ENCODE peak calls at places on chromosomes 4 and X, in six cellular contexts. One of them, this sample, is unnamed.

GRCh38 chrX:7228226-7228625 is 80.3 kb upstream of the PUDP start:
- DNase-seq in mesenchymal stem cell: no peak
- DNase-seq in neuronal stem cell: no peak
- DNase-seq in IMR-90: no peak
- DNase-seq in mesendoderm: no peak
- DNase-seq in H1: no peak
- DNase-seq in this sample: no peak

GRCh38 chr4:179196511-179196910 is 1754.3 kb upstream of the AGA start:
- DNase-seq in H1: no peak
- DNase-seq in mesenchymal stem cell: peak; percentile 22
- DNase-seq in mesendoderm: peak; percentile 70
- DNase-seq in IMR-90: peak; percentile 56
- DNase-seq in neuronal stem cell: no peak
- DNase-seq in this sample: no peak

GRCh38 chr4:17336986-17337385 is 174.9 kb downstream of the QDPR start:
- DNase-seq in H1: no peak
- DNase-seq in mesendoderm: no peak
- DNase-seq in mesenchymal stem cell: no peak
- DNase-seq in neuronal stem cell: no peak
- DNase-seq in IMR-90: no peak
- DNase-seq in this sample: no peak

GRCh38 chr4:107818301-107818910 is 6.3 kb upstream of the SGMS2 start:
- DNase-seq in mesendoderm: no peak
- DNase-seq in neuronal stem cell: no peak
- DNase-seq in IMR-90: no peak
- DNase-seq in mesenchymal stem cell: no peak
- DNase-seq in H1: no peak
- DNase-seq in this sample: no peak

GRCh38 chrX:75038925-75039324 is 113.7 kb upstream of the NEXMIF start:
- DNase-seq in neuronal stem cell: no peak
- DNase-seq in IMR-90: peak; percentile 32
- DNase-seq in H1: no peak
- DNase-seq in mesenchymal stem cell: peak; percentile 2
- DNase-seq in mesendoderm: peak; percentile 23
- DNase-seq in this sample: no peak

GRCh38 chrX:54794795-54795194 is 3.3 kb downstream of the ITIH6 start:
- DNase-seq in mesendoderm: peak; percentile 38
- DNase-seq in H1: no peak
- DNase-seq in mesenchymal stem cell: no peak
- DNase-seq in IMR-90: no peak
- DNase-seq in neuronal stem cell: no peak
- DNase-seq in this sample: no peak

GRCh38 chr4:65508169-65508568 is 162.1 kb downstream of the EPHA5 start:
- DNase-seq in H1: no peak
- DNase-seq in IMR-90: peak; percentile 16
- DNase-seq in mesendoderm: no peak
- DNase-seq in mesenchymal stem cell: peak; percentile 60
- DNase-seq in neuronal stem cell: no peak
- DNase-seq in this sample: no peak

GRCh38 chr4:1193206-1194027 is 21.0 kb upstream of the SPON2 start:
- DNase-seq in H1: no peak
- DNase-seq in neuronal stem cell: no peak
- DNase-seq in mesenchymal stem cell: no peak
- DNase-seq in mesendoderm: no peak
- DNase-seq in IMR-90: no peak
- DNase-seq in this sample: peak; percentile 21

GRCh38 chrX:19805054-19805690 is 82.2 kb downstream of the SH3KBP1 start:
- DNase-seq in mesenchymal stem cell: no peak
- DNase-seq in mesendoderm: no peak
- DNase-seq in IMR-90: no peak
- DNase-seq in H1: no peak
- DNase-seq in neuronal stem cell: no peak
- DNase-seq in this sample: no peak

GRCh38 chr4:120052840-120053239 is 13.8 kb downstream of the MAD2L1 start:
- DNase-seq in mesendoderm: no peak
- DNase-seq in H1: no peak
- DNase-seq in neuronal stem cell: no peak
- DNase-seq in IMR-90: peak; percentile 99
- DNase-seq in mesenchymal stem cell: peak; percentile 87
- DNase-seq in this sample: no peak

GRCh38 chr4:150302553-150302952 is 224.3 kb downstream of the DCLK2 start:
- DNase-seq in mesenchymal stem cell: peak; percentile 96
- DNase-seq in H1: no peak
- DNase-seq in mesendoderm: peak; percentile 69
- DNase-seq in IMR-90: peak; percentile 98
- DNase-seq in neuronal stem cell: no peak
- DNase-seq in this sample: no peak

GRCh38 chrX:124478046-124478445 is 131.7 kb downstream of the SH2D1A start:
- DNase-seq in mesendoderm: no peak
- DNase-seq in mesenchymal stem cell: no peak
- DNase-seq in H1: no peak
- DNase-seq in neuronal stem cell: no peak
- DNase-seq in IMR-90: no peak
- DNase-seq in this sample: no peak

GRCh38 chr4:6291784-6292297 is 22.2 kb downstream of the WFS1 start:
- DNase-seq in IMR-90: no peak
- DNase-seq in neuronal stem cell: no peak
- DNase-seq in H1: no peak
- DNase-seq in mesenchymal stem cell: no peak
- DNase-seq in mesendoderm: no peak
- DNase-seq in this sample: no peak

GRCh38 chr4:36056128-36056527 is 188.2 kb downstream of the ARAP2 start:
- DNase-seq in mesendoderm: no peak
- DNase-seq in H1: no peak
- DNase-seq in mesenchymal stem cell: no peak
- DNase-seq in IMR-90: no peak
- DNase-seq in neuronal stem cell: no peak
- DNase-seq in this sample: no peak

GRCh38 chr4:113114884-113115283 is 65.4 kb downstream of the ANK2 start:
- DNase-seq in neuronal stem cell: no peak
- DNase-seq in IMR-90: no peak
- DNase-seq in mesenchymal stem cell: no peak
- DNase-seq in mesendoderm: peak; percentile 23
- DNase-seq in H1: no peak
- DNase-seq in this sample: no peak

GRCh38 chr4:150237110-150237852 is 159.0 kb downstream of the DCLK2 start:
- DNase-seq in IMR-90: peak; percentile 98
- DNase-seq in neuronal stem cell: no peak
- DNase-seq in H1: no peak
- DNase-seq in mesenchymal stem cell: peak; percentile 97
- DNase-seq in mesendoderm: no peak
- DNase-seq in this sample: no peak

GRCh38 chr4:6535329-6535692 is 39.7 kb upstream of the MAN2B2 start:
- DNase-seq in mesendoderm: no peak
- DNase-seq in IMR-90: no peak
- DNase-seq in neuronal stem cell: no peak
- DNase-seq in H1: no peak
- DNase-seq in mesenchymal stem cell: no peak
- DNase-seq in this sample: no peak

GRCh38 chr4:105751718-105752299 is 43.2 kb downstream of the GSTCD start:
- DNase-seq in H1: no peak
- DNase-seq in IMR-90: no peak
- DNase-seq in mesendoderm: no peak
- DNase-seq in neuronal stem cell: no peak
- DNase-seq in mesenchymal stem cell: no peak
- DNase-seq in this sample: no peak

GRCh38 chr4:138308421-138308820 is 66.3 kb upstream of the SLC7A11 start:
- DNase-seq in neuronal stem cell: no peak
- DNase-seq in mesendoderm: no peak
- DNase-seq in H1: no peak
- DNase-seq in mesenchymal stem cell: peak; percentile 68
- DNase-seq in IMR-90: peak; percentile 76
- DNase-seq in this sample: no peak

GRCh38 chr4:46931981-46932380 is 22.9 kb upstream of the COX7B2 start:
- DNase-seq in IMR-90: peak; percentile 70
- DNase-seq in H1: no peak
- DNase-seq in neuronal stem cell: peak; percentile 35
- DNase-seq in mesenchymal stem cell: peak; percentile 65
- DNase-seq in mesendoderm: peak; percentile 68
- DNase-seq in this sample: peak; percentile 47

GRCh38 chr4:185837415-185838103 is 25.6 kb upstream of the SORBS2 start:
- DNase-seq in IMR-90: peak; percentile 11
- DNase-seq in neuronal stem cell: no peak
- DNase-seq in mesenchymal stem cell: no peak
- DNase-seq in H1: no peak
- DNase-seq in mesendoderm: no peak
- DNase-seq in this sample: no peak

GRCh38 chrX:136623400-136623799 is 24.6 kb upstream of the CD40LG start:
- DNase-seq in mesendoderm: no peak
- DNase-seq in H1: no peak
- DNase-seq in neuronal stem cell: no peak
- DNase-seq in IMR-90: no peak
- DNase-seq in mesenchymal stem cell: no peak
- DNase-seq in this sample: no peak

GRCh38 chr4:152571296-152571695 is 35.4 kb upstream of the FBXW7 start:
- DNase-seq in IMR-90: no peak
- DNase-seq in mesendoderm: no peak
- DNase-seq in mesenchymal stem cell: no peak
- DNase-seq in neuronal stem cell: no peak
- DNase-seq in H1: no peak
- DNase-seq in this sample: no peak

DNA sequence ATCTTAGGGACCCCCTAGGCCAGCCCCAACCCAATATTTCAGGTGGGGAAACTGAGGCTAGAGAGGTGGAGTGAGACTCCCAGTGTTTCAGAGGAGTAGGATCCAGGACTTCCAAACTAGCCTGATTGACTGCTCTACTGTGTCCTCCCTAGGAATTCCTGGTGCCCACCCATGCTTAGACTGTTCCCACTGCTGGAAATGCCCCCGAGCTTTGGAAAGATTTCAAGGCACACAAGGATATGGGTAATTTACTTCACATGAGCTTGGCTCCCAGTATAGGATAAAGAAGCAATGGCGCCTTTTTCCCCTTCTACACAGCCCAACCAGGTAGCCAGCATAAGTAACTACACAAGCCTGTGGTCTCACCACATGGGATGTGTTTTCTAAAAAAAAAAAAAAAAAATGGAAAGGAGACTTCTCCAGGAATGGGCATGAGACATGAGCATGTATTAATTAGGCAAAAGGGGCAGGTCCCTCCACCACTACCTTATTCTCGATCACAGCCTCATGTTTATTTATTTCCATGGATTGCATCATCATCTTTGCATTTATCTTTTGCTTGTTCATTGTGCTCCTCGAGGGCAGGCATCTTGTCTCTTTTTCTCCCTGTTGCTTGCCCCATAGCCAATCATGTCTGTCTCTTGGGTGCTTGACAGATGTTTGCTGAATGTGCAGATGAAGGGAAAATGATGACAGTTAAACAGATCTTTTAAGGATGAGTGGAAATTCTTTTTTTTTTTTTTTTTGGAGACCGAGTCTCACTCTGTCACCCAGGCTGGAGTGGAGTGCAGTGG is 66.7 kb downstream of the DRD5 start:
- DNase-seq in H1: peak; percentile 22
- DNase-seq in IMR-90: no peak
- DNase-seq in neuronal stem cell: no peak
- DNase-seq in mesendoderm: no peak
- DNase-seq in mesenchymal stem cell: no peak
- DNase-seq in this sample: no peak
- H2AK5ac ChIP-seq in H1: no peak overlapping the region
- H2AK5ac ChIP-seq in IMR-90: no peak overlapping the region
- H2AK5ac ChIP-seq in neuronal stem cell: no peak overlapping the region
- H2AK5ac ChIP-seq in mesendoderm: no peak overlapping the region
- H2AK5ac ChIP-seq in mesenchymal stem cell: no peak overlapping the region
- H2AK5ac ChIP-seq in this sample: no peak overlapping the region

GRCh38 chr4:68907230-68907629 is 44.4 kb downstream of the UGT2A3 start:
- DNase-seq in mesenchymal stem cell: no peak
- DNase-seq in H1: no peak
- DNase-seq in neuronal stem cell: no peak
- DNase-seq in IMR-90: no peak
- DNase-seq in mesendoderm: no peak
- DNase-seq in this sample: no peak
- H2BK5ac ChIP-seq in mesenchymal stem cell: no peak overlapping the region
- H2BK5ac ChIP-seq in H1: peak overlapping the region; percentile 99
- H2BK5ac ChIP-seq in neuronal stem cell: no peak overlapping the region
- H2BK5ac ChIP-seq in IMR-90: no peak overlapping the region
- H2BK5ac ChIP-seq in mesendoderm: no peak overlapping the region
- H2BK5ac ChIP-seq in this sample: no peak overlapping the region

GRCh38 chrX:152898442-152898841 is 575 bp downstream of the ZNF185 start:
- DNase-seq in neuronal stem cell: no peak
- DNase-seq in IMR-90: no peak
- DNase-seq in mesenchymal stem cell: no peak
- DNase-seq in H1: no peak
- DNase-seq in mesendoderm: no peak
- DNase-seq in this sample: no peak
- H3K9ac ChIP-seq in neuronal stem cell: no peak overlapping the region
- H3K9ac ChIP-seq in IMR-90: no peak overlapping the region
- H3K9ac ChIP-seq in mesenchymal stem cell: no peak overlapping the region
- H3K9ac ChIP-seq in H1: no peak overlapping the region
- H3K9ac ChIP-seq in mesendoderm: peak overlapping the region; percentile 62
- H3K9ac ChIP-seq in this sample: no peak overlapping the region

GRCh38 chrX:2710041-2710471 is 19.0 kb downstream of the CD99 start:
- DNase-seq in H1: no peak
- DNase-seq in neuronal stem cell: no peak
- DNase-seq in mesendoderm: peak; percentile 62
- DNase-seq in IMR-90: peak; percentile 88
- DNase-seq in mesenchymal stem cell: peak; percentile 98
- DNase-seq in this sample: no peak
- H2AK5ac ChIP-seq in H1: peak overlapping the region; percentile 90
- H2AK5ac ChIP-seq in neuronal stem cell: peak overlapping the region; percentile 81
- H2AK5ac ChIP-seq in mesendoderm: no peak overlapping the region
- H2AK5ac ChIP-seq in IMR-90: peak overlapping the region; percentile 29
- H2AK5ac ChIP-seq in mesenchymal stem cell: no peak overlapping the region
- H2AK5ac ChIP-seq in this sample: no peak overlapping the region

GRCh38 chrX:2697741-2698294 is 6.7 kb downstream of the CD99 start:
- DNase-seq in IMR-90: peak; percentile 74
- DNase-seq in mesenchymal stem cell: peak; percentile 64
- DNase-seq in mesendoderm: no peak
- DNase-seq in neuronal stem cell: no peak
- DNase-seq in H1: no peak
- DNase-seq in this sample: no peak

GRCh38 chrX:2694868-2695267 is 3.8 kb downstream of the CD99 start:
- DNase-seq in H1: no peak
- DNase-seq in mesenchymal stem cell: peak; percentile 55
- DNase-seq in neuronal stem cell: no peak
- DNase-seq in mesendoderm: no peak
- DNase-seq in IMR-90: no peak
- DNase-seq in this sample: no peak

GRCh38 chrX:2697306-2697705 is 6.2 kb downstream of the CD99 start:
- DNase-seq in IMR-90: no peak
- DNase-seq in H1: no peak
- DNase-seq in mesendoderm: no peak
- DNase-seq in mesenchymal stem cell: peak; percentile 44
- DNase-seq in neuronal stem cell: no peak
- DNase-seq in this sample: no peak

GRCh38 chrX:2698604-2699003 is 7.5 kb downstream of the CD99 start:
- DNase-seq in H1: no peak
- DNase-seq in mesenchymal stem cell: no peak
- DNase-seq in neuronal stem cell: no peak
- DNase-seq in IMR-90: no peak
- DNase-seq in mesendoderm: no peak
- DNase-seq in this sample: no peak

GRCh38 chrX:2696698-2697215 is 5.7 kb downstream of the CD99 start:
- DNase-seq in H1: no peak
- DNase-seq in neuronal stem cell: no peak
- DNase-seq in IMR-90: peak; percentile 90
- DNase-seq in mesendoderm: no peak
- DNase-seq in mesenchymal stem cell: peak; percentile 90
- DNase-seq in this sample: no peak
- H2BK5ac ChIP-seq in H1: no peak overlapping the region
- H2BK5ac ChIP-seq in neuronal stem cell: no peak overlapping the region
- H2BK5ac ChIP-seq in IMR-90: peak overlapping the region; percentile 40
- H2BK5ac ChIP-seq in mesendoderm: no peak overlapping the region
- H2BK5ac ChIP-seq in mesenchymal stem cell: no peak overlapping the region
- H2BK5ac ChIP-seq in this sample: no peak overlapping the region